ENCODE peak calls at places on chromosomes 1 and 21, in eight cellular contexts. One of them, this sample, is unnamed.
A peak's percentile ranks its signal among the peaks of the same experiment; 100 is the strongest.

GRCh38 chr1:65539272-65540131 is 119.0 kb downstream of the LEPR start:
- DNase-seq in psoas muscle: no peak
- DNase-seq in PC-9: no peak
- DNase-seq in lower lobe of right lung: no peak
- DNase-seq in Caco-2: no peak
- DNase-seq in endothelial cell of umbilical vein: peak; percentile 22
- DNase-seq in heart left ventricle: no peak
- DNase-seq in neural progenitor cell: no peak
- DNase-seq in this sample: no peak

GRCh38 chr1:114505148-114505561 is 5.8 kb downstream of the TRIM33 start:
- DNase-seq in endothelial cell of umbilical vein: no peak
- DNase-seq in psoas muscle: no peak
- DNase-seq in heart left ventricle: no peak
- DNase-seq in Caco-2: no peak
- DNase-seq in PC-9: peak; percentile 52
- DNase-seq in lower lobe of right lung: no peak
- DNase-seq in neural progenitor cell: no peak
- DNase-seq in this sample: no peak

GRCh38 chr1:18340158-18340764 is 140.5 kb upstream of the KLHDC7A start:
- DNase-seq in psoas muscle: no peak
- DNase-seq in lower lobe of right lung: no peak
- DNase-seq in PC-9: no peak
- DNase-seq in neural progenitor cell: no peak
- DNase-seq in heart left ventricle: no peak
- DNase-seq in endothelial cell of umbilical vein: no peak
- DNase-seq in Caco-2: no peak
- DNase-seq in this sample: no peak

GRCh38 chr1:111878649-111879048 is 110.8 kb downstream of the KCND3 start:
- DNase-seq in Caco-2: no peak
- DNase-seq in psoas muscle: no peak
- DNase-seq in heart left ventricle: no peak
- DNase-seq in neural progenitor cell: no peak
- DNase-seq in PC-9: no peak
- DNase-seq in lower lobe of right lung: no peak
- DNase-seq in endothelial cell of umbilical vein: no peak
- DNase-seq in this sample: no peak

GRCh38 chr1:21855257-21856096 is 43.4 kb downstream of the LDLRAD2 start:
- DNase-seq in heart left ventricle: peak; percentile 16
- DNase-seq in Caco-2: no peak
- DNase-seq in neural progenitor cell: no peak
- DNase-seq in lower lobe of right lung: no peak
- DNase-seq in PC-9: no peak
- DNase-seq in psoas muscle: peak; percentile 52
- DNase-seq in endothelial cell of umbilical vein: no peak
- DNase-seq in this sample: no peak

GRCh38 chr1:10308001-10308400 is 90.9 kb upstream of the PGD start:
- DNase-seq in heart left ventricle: no peak
- DNase-seq in neural progenitor cell: no peak
- DNase-seq in endothelial cell of umbilical vein: peak; percentile 31
- DNase-seq in lower lobe of right lung: no peak
- DNase-seq in psoas muscle: no peak
- DNase-seq in Caco-2: no peak
- DNase-seq in PC-9: no peak
- DNase-seq in this sample: no peak

GRCh38 chr1:31571340-31572295 is 4.7 kb upstream of the TINAGL1 start:
- DNase-seq in neural progenitor cell: peak; percentile 1
- DNase-seq in lower lobe of right lung: no peak
- DNase-seq in psoas muscle: no peak
- DNase-seq in heart left ventricle: no peak
- DNase-seq in endothelial cell of umbilical vein: no peak
- DNase-seq in PC-9: no peak
- DNase-seq in Caco-2: peak; percentile 6
- DNase-seq in this sample: no peak

GRCh38 chr21:36704958-36705678 is 6.2 kb downstream of the SIM2 start:
- DNase-seq in lower lobe of right lung: no peak
- DNase-seq in PC-9: no peak
- DNase-seq in psoas muscle: no peak
- DNase-seq in neural progenitor cell: peak; percentile 47
- DNase-seq in endothelial cell of umbilical vein: no peak
- DNase-seq in heart left ventricle: no peak
- DNase-seq in Caco-2: no peak
- DNase-seq in this sample: no peak

GRCh38 chr21:41235214-41235613 is 67.3 kb downstream of the BACE2 start:
- DNase-seq in heart left ventricle: no peak
- DNase-seq in PC-9: no peak
- DNase-seq in psoas muscle: no peak
- DNase-seq in Caco-2: no peak
- DNase-seq in endothelial cell of umbilical vein: peak; percentile 38
- DNase-seq in lower lobe of right lung: no peak
- DNase-seq in neural progenitor cell: no peak
- DNase-seq in this sample: no peak

GRCh38 chr1:206658264-206658980 is 23.1 kb downstream of the DYRK3 start:
- DNase-seq in psoas muscle: peak; percentile 82
- DNase-seq in heart left ventricle: peak; percentile 62
- DNase-seq in Caco-2: no peak
- DNase-seq in lower lobe of right lung: peak; percentile 71
- DNase-seq in neural progenitor cell: peak; percentile 68
- DNase-seq in endothelial cell of umbilical vein: peak; percentile 26
- DNase-seq in PC-9: no peak
- DNase-seq in this sample: peak; percentile 28

GRCh38 chr1:96973605-96974004 is 252.0 kb downstream of the PTBP2 start:
- DNase-seq in Caco-2: no peak
- DNase-seq in heart left ventricle: no peak
- DNase-seq in endothelial cell of umbilical vein: no peak
- DNase-seq in lower lobe of right lung: no peak
- DNase-seq in PC-9: no peak
- DNase-seq in neural progenitor cell: no peak
- DNase-seq in psoas muscle: no peak
- DNase-seq in this sample: peak; percentile 90

GRCh38 chr1:26320896-26321295 is 3.1 kb downstream of the CD52 start:
- DNase-seq in psoas muscle: no peak
- DNase-seq in heart left ventricle: no peak
- DNase-seq in lower lobe of right lung: no peak
- DNase-seq in PC-9: no peak
- DNase-seq in neural progenitor cell: no peak
- DNase-seq in Caco-2: no peak
- DNase-seq in endothelial cell of umbilical vein: no peak
- DNase-seq in this sample: no peak
- H3K4me3 ChIP-seq in psoas muscle: no peak overlapping the region
- H3K4me3 ChIP-seq in heart left ventricle: no peak overlapping the region
- H3K4me3 ChIP-seq in lower lobe of right lung: peak overlapping the region; percentile 9
- H3K4me3 ChIP-seq in PC-9: no peak overlapping the region
- H3K4me3 ChIP-seq in neural progenitor cell: no peak overlapping the region
- H3K4me3 ChIP-seq in Caco-2: no peak overlapping the region
- H3K4me3 ChIP-seq in endothelial cell of umbilical vein: no peak overlapping the region
- H3K4me3 ChIP-seq in this sample: no peak overlapping the region

DNA sequence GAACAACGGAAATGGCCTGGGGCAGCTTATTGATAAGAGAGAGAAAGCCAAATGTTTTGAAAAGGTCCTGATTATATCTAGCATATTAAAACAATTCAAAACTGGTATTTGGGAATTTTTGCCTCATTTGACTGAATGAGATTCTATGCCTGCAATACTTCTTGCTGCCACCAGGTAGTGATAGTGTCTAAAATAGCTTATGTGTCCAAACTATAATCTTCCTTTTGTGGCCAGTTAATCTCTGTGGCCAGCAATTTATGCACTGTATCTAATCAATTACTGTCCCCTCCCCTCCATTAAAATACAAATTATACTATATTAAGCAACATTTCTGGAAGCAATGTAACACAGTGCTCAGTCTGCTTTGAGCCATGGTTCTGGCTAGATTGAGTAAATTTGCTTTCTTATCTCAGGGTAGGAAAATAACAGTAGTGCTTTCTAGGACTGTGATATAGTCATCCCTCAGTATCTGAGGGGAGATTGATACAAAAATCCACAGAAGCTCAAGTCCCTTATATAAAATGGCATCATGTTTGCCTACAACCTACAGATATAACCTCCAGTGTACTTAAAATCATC is 91.8 kb downstream of the FOXD2 start:
- DNase-seq in neural progenitor cell: no peak
- DNase-seq in psoas muscle: no peak
- DNase-seq in PC-9: no peak
- DNase-seq in heart left ventricle: no peak
- DNase-seq in Caco-2: no peak
- DNase-seq in lower lobe of right lung: no peak
- DNase-seq in endothelial cell of umbilical vein: no peak
- DNase-seq in this sample: no peak
- TF ChIP-seq CTCF in neural progenitor cell: peak; percentile 67
- TF ChIP-seq CTCF in psoas muscle: peak; percentile 46
- TF ChIP-seq CTCF in PC-9: peak; percentile 88
- TF ChIP-seq CTCF in heart left ventricle: peak; percentile 36
- TF ChIP-seq CTCF in Caco-2: peak; percentile 37
- TF ChIP-seq CTCF in lower lobe of right lung: peak; percentile 43
- TF ChIP-seq CTCF in endothelial cell of umbilical vein: peak; percentile 29
- TF ChIP-seq CTCF in this sample: peak; percentile 60

GRCh38 chr1:175862418-175862817 is 119.0 kb upstream of the TNR start:
- DNase-seq in Caco-2: no peak
- DNase-seq in psoas muscle: no peak
- DNase-seq in heart left ventricle: no peak
- DNase-seq in lower lobe of right lung: no peak
- DNase-seq in endothelial cell of umbilical vein: no peak
- DNase-seq in neural progenitor cell: no peak
- DNase-seq in PC-9: no peak
- DNase-seq in this sample: no peak

GRCh38 chr1:175864625-175865024 is 121.2 kb upstream of the TNR start:
- DNase-seq in psoas muscle: no peak
- DNase-seq in PC-9: no peak
- DNase-seq in neural progenitor cell: no peak
- DNase-seq in heart left ventricle: no peak
- DNase-seq in endothelial cell of umbilical vein: no peak
- DNase-seq in lower lobe of right lung: no peak
- DNase-seq in Caco-2: no peak
- DNase-seq in this sample: no peak

GRCh38 chr1:175864183-175864582 is 120.8 kb upstream of the TNR start:
- DNase-seq in lower lobe of right lung: no peak
- DNase-seq in Caco-2: no peak
- DNase-seq in PC-9: no peak
- DNase-seq in neural progenitor cell: no peak
- DNase-seq in psoas muscle: no peak
- DNase-seq in endothelial cell of umbilical vein: no peak
- DNase-seq in heart left ventricle: no peak
- DNase-seq in this sample: no peak

GRCh38 chr1:175863291-175864050 is 120.1 kb upstream of the TNR start:
- DNase-seq in endothelial cell of umbilical vein: no peak
- DNase-seq in PC-9: no peak
- DNase-seq in lower lobe of right lung: no peak
- DNase-seq in Caco-2: no peak
- DNase-seq in heart left ventricle: no peak
- DNase-seq in psoas muscle: no peak
- DNase-seq in neural progenitor cell: no peak
- DNase-seq in this sample: no peak

DNA sequence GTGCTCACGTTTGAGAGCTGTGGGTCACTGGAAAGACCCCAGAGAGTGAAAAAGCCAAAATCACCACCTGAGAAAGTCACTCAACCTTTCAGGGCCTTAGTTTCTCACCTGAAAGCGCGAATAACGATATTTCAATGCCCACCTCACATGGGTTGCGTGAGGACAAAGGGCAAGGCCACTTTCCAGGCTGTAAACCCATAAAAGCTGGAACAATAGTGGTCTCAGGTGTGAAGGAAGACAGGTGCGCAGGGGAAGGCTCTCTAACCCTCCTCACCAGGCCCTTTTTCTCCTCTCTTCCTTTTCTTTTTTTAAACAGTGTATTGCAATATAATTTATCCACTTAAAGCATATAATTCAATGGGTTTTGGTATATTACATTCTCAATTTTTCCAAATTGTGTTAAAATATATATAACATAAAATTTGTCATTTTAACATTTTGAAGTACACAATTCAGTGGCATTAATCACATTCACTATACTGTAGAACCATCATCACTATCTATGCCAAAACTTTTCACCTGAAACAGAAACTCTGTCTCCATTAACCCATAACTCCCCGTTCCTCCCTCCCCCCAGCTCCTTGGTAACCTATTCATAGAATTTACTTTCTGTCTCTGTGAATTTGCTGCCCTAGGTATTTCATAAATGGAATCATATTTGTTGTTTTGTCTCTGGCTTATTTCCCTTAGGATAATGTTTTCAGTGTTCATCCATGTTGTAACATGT is 118.4 kb upstream of the TNR start:
- DNase-seq in lower lobe of right lung: no peak
- DNase-seq in psoas muscle: no peak
- DNase-seq in PC-9: no peak
- DNase-seq in neural progenitor cell: no peak
- DNase-seq in heart left ventricle: no peak
- DNase-seq in endothelial cell of umbilical vein: no peak
- DNase-seq in Caco-2: no peak
- DNase-seq in this sample: no peak
- H3K27me3 ChIP-seq in lower lobe of right lung: no peaks in the 10 kb centered on the region
- H3K27me3 ChIP-seq in psoas muscle: no peaks in the 10 kb centered on the region
- H3K27me3 ChIP-seq in PC-9: peaks cover 64% of the 10 kb centered on the region
- H3K27me3 ChIP-seq in neural progenitor cell: no peaks in the 10 kb centered on the region
- H3K27me3 ChIP-seq in heart left ventricle: no peaks in the 10 kb centered on the region
- H3K27me3 ChIP-seq in endothelial cell of umbilical vein: peaks cover 2% of the 10 kb centered on the region
- H3K27me3 ChIP-seq in Caco-2: no peaks in the 10 kb centered on the region
- H3K27me3 ChIP-seq in this sample: peaks cover 5% of the 10 kb centered on the region

GRCh38 chr1:224340711-224341384 is 10.9 kb upstream of the NVL start:
- DNase-seq in lower lobe of right lung: peak; percentile 68
- DNase-seq in endothelial cell of umbilical vein: peak; percentile 13
- DNase-seq in Caco-2: no peak
- DNase-seq in neural progenitor cell: peak; percentile 45
- DNase-seq in psoas muscle: no peak
- DNase-seq in PC-9: no peak
- DNase-seq in heart left ventricle: peak; percentile 25
- DNase-seq in this sample: peak; percentile 22
- H3K4me3 ChIP-seq in lower lobe of right lung: peak overlapping the region; percentile 56
- H3K4me3 ChIP-seq in endothelial cell of umbilical vein: peak overlapping the region; percentile 42
- H3K4me3 ChIP-seq in Caco-2: peak overlapping the region; percentile 46
- H3K4me3 ChIP-seq in neural progenitor cell: peak overlapping the region; percentile 54
- H3K4me3 ChIP-seq in psoas muscle: peak overlapping the region; percentile 72
- H3K4me3 ChIP-seq in PC-9: no peak overlapping the region
- H3K4me3 ChIP-seq in heart left ventricle: peak overlapping the region; percentile 44
- H3K4me3 ChIP-seq in this sample: peak overlapping the region; percentile 27

GRCh38 chr21:25039461-25040380 is 567.6 kb downstream of the MRPL39 start:
- DNase-seq in endothelial cell of umbilical vein: no peak
- DNase-seq in psoas muscle: no peak
- DNase-seq in PC-9: no peak
- DNase-seq in neural progenitor cell: peak; percentile 5
- DNase-seq in heart left ventricle: no peak
- DNase-seq in Caco-2: no peak
- DNase-seq in lower lobe of right lung: no peak
- DNase-seq in this sample: no peak
- TF ChIP-seq CTCF in endothelial cell of umbilical vein: no peak
- TF ChIP-seq CTCF in psoas muscle: no peak
- TF ChIP-seq CTCF in PC-9: no peak
- TF ChIP-seq CTCF in neural progenitor cell: peak; percentile 58
- TF ChIP-seq CTCF in heart left ventricle: peak; percentile 34
- TF ChIP-seq CTCF in Caco-2: no peak
- TF ChIP-seq CTCF in lower lobe of right lung: no peak
- TF ChIP-seq CTCF in this sample: peak; percentile 74

DNA sequence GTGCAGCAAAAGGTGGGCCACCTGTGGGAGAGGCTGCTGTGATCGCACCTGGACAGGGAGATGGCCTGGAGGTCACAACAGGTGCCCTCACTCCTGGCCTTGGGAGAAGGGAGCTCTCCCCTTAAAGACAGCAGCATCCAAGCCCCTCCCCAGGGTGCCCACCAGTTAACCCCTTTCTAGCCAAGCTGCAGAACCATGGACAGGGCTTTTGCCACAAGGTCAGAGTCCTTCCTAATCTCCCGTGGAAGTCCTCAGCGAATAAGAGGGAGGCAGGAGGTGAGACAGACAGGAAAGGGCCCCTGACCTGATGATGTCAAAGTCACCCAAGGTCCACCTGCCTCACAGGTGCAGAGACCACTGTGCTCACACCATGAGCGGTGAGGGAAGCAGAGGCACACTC is 1.7 kb downstream of the CNTN2 start:
- DNase-seq in endothelial cell of umbilical vein: no peak
- DNase-seq in PC-9: no peak
- DNase-seq in psoas muscle: no peak
- DNase-seq in lower lobe of right lung: no peak
- DNase-seq in Caco-2: no peak
- DNase-seq in neural progenitor cell: peak; percentile 52
- DNase-seq in heart left ventricle: no peak
- DNase-seq in this sample: no peak
- H3K27me3 ChIP-seq in endothelial cell of umbilical vein: peaks cover 48% of the 10 kb centered on the region
- H3K27me3 ChIP-seq in PC-9: peaks cover 98% of the 10 kb centered on the region
- H3K27me3 ChIP-seq in psoas muscle: peaks cover 33% of the 10 kb centered on the region
- H3K27me3 ChIP-seq in lower lobe of right lung: peaks cover 76% of the 10 kb centered on the region
- H3K27me3 ChIP-seq in Caco-2: peaks cover 1% of the 10 kb centered on the region
- H3K27me3 ChIP-seq in neural progenitor cell: peaks cover 33% of the 10 kb centered on the region
- H3K27me3 ChIP-seq in heart left ventricle: peaks cover 69% of the 10 kb centered on the region
- H3K27me3 ChIP-seq in this sample: peaks cover 3% of the 10 kb centered on the region